ENCODE peak calls at places on chromosomes 16 and 17, in six cellular contexts. Q is PC-3, C is AG04450, T is left ventricle myocardium inferior, P is aorta, A is transverse colon. N is an unnamed sample.

GRCh38 chr16:5905935-5906334 is 808.3 kb upstream of the EEF2KMT start:
- DNase-seq in Q (no peak), C (no peak), T (no peak), P (no peak), A (no peak), N (no peak)

GRCh38 chr16:89049484-89050118 is 44.1 kb upstream of the ACSF3 start:
- DNase-seq in Q (no peak), C (no peak), T (peak; percentile 12), P (peak; percentile 50), A (no peak), N (peak; percentile 34)

GRCh38 chr16:31700530-31701388 is 172.8 kb upstream of the ZNF267 start:
- DNase-seq in Q (no peak), C (no peak), T (peak; percentile 82), P (peak; percentile 89), A (peak; percentile 93), N (peak; percentile 79)

GRCh38 chr16:74898667-74899066 is 86.3 kb downstream of the WDR59 start:
- DNase-seq in Q (no peak), C (no peak), T (no peak), P (no peak), A (no peak), N (no peak)

GRCh38 chr16:89026121-89026612 is 49.2 kb upstream of the CBFA2T3 start:
- DNase-seq in Q (peak; percentile 61), C (no peak), T (no peak), P (no peak), A (no peak), N (no peak)

GRCh38 chr16:21953541-21953902 is 361 bp downstream of the UQCRC2 start:
- DNase-seq in Q (no peak), C (no peak), T (no peak), P (no peak), A (no peak), N (no peak)

GRCh38 chr17:31314788-31315105 is 893 bp upstream of the EVI2B start:
- DNase-seq in Q (no peak), C (no peak), T (no peak), P (no peak), A (no peak), N (no peak)

GRCh38 chr16:80198995-80199299 is 341.8 kb upstream of the DYNLRB2 start:
- DNase-seq in Q (no peak), C (no peak), T (no peak), P (no peak), A (no peak), N (no peak)

GRCh38 chr17:72164340-72164739 is 43.5 kb downstream of the SOX9 start:
- DNase-seq in Q (no peak), C (no peak), T (no peak), P (no peak), A (no peak), N (no peak)

GRCh38 chr17:76791053-76791980 is 53.4 kb downstream of the MFSD11 start:
- DNase-seq in Q (peak; percentile 83), C (no peak), T (no peak), P (peak; percentile 54), A (peak; percentile 63), N (no peak)

GRCh38 chr17:28500712-28501379 is 5.3 kb upstream of the FOXN1 start:
- DNase-seq in Q (no peak), C (no peak), T (no peak), P (no peak), A (no peak), N (no peak)

GRCh38 chr17:41718287-41718645 is 6.1 kb downstream of the GAST start:
- DNase-seq in Q (no peak), C (no peak), T (no peak), P (no peak), A (no peak), N (no peak)

GRCh38 chr17:79627766-79628690 is 17.2 kb upstream of the RBFOX3 start:
- DNase-seq in Q (no peak), C (no peak), T (peak; percentile 3), P (peak; percentile 46), A (no peak), N (peak; percentile 25)

GRCh38 chr16:8644513-8645140 is 23.1 kb downstream of the METTL22 start:
- DNase-seq in Q (no peak), C (no peak), T (peak; percentile 40), P (no peak), A (no peak), N (no peak)

GRCh38 chr16:1979271-1980025 is 1.8 kb downstream of the NOXO1 start:
- DNase-seq in Q (peak; percentile 85), C (no peak), T (no peak), P (no peak), A (peak; percentile 92), N (no peak)

GRCh38 chr17:49512296-49513043 is 17.4 kb downstream of the NGFR start:
- DNase-seq in Q (no peak), C (no peak), T (no peak), P (peak; percentile 67), A (no peak), N (no peak)

GRCh38 chr17:71023631-71024030 is 854.3 kb downstream of the KCNJ2 start:
- DNase-seq in Q (peak; percentile 9), C (no peak), T (no peak), P (no peak), A (no peak), N (no peak)

GRCh38 chr17:36602924-36603384 is 1.6 kb downstream of the MRM1 start:
- DNase-seq in Q (peak; percentile 72), C (peak; percentile 29), T (no peak), P (no peak), A (peak; percentile 68), N (peak; percentile 56)

GRCh38 chr16:25109643-25110042 is 1.9 kb upstream of the LCMT1 start:
- DNase-seq in Q (peak; percentile 91), C (peak; percentile 91), T (no peak), P (peak; percentile 79), A (peak; percentile 81), N (peak; percentile 76)

GRCh38 chr16:81493755-81494433 is 49.3 kb downstream of the CMIP start:
- DNase-seq in Q (peak; percentile 93), C (peak; percentile 37), T (no peak), P (peak; percentile 78), A (peak; percentile 71), N (no peak)

GRCh38 chr17:81031571-81032550 is 3.1 kb upstream of the BAIAP2 start:
- DNase-seq in Q (no peak), C (no peak), T (no peak), P (peak; percentile 77), A (no peak), N (peak; percentile 20)

GRCh38 chr17:27578718-27579085 is 52.3 kb upstream of the LGALS9 start:
- DNase-seq in Q (no peak), C (no peak), T (no peak), P (no peak), A (no peak), N (no peak)

GRCh38 chr17:12402963-12403622 is 262.6 kb upstream of the MYOCD start:
- DNase-seq in Q (peak; percentile 15), C (peak; percentile 84), T (no peak), P (no peak), A (no peak), N (no peak)

GRCh38 chr17:66900126-66901010 is 64.1 kb upstream of the CACNG4 start:
- DNase-seq in Q (peak; percentile 72), C (no peak), T (no peak), P (no peak), A (no peak), N (no peak)

GRCh38 chr17:76700627-76701470 is 9.9 kb downstream of the MXRA7 start:
- DNase-seq in Q (no peak), C (peak; percentile 57), T (peak; percentile 76), P (peak; percentile 88), A (peak; percentile 43), N (peak; percentile 87)

GRCh38 chr16:57271063-57271345 is 13.5 kb downstream of the PLLP start:
- DNase-seq in Q (no peak), C (no peak), T (no peak), P (peak; percentile 42), A (no peak), N (no peak)
- H3K4me3 ChIP-seq in Q (no peak overlapping the region), C (no peak overlapping the region), T (no peak overlapping the region), P (no peak overlapping the region), A (no peak overlapping the region), N (no peak overlapping the region)

DNA sequence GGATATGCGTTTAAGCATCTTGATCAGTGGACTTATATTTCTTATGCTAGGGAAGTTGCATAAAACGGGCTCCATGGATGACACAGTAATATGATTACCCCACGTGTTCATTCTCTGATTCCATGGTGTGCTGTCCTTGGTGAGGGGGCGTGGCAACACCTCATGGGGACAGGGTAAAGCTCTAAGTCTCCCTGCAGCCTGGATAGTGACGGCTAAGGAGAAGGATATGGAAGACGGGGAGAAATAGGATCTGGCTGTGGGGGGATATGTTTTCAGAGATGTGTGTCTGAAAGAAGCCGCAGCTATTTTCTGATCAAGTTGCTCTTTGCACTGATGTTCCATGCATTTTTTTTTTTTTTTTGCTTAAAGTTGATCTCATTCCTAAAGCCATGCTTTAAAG is 84.3 kb downstream of the MARCHF10 start:
- DNase-seq in Q (no peak), C (no peak), T (no peak), P (no peak), A (no peak), N (no peak)
- H3K4me3 ChIP-seq in Q (no peak overlapping the region), C (no peak overlapping the region), T (no peak overlapping the region), P (no peak overlapping the region), A (no peak overlapping the region), N (no peak overlapping the region)

GRCh38 chr17:68439656-68440290 is 17.5 kb downstream of the WIPI1 start:
- DNase-seq in Q (no peak), C (no peak), T (no peak), P (no peak), A (no peak), N (no peak)

GRCh38 chr17:68440526-68440925 is 16.8 kb downstream of the WIPI1 start:
- DNase-seq in Q (no peak), C (no peak), T (no peak), P (no peak), A (no peak), N (no peak)

GRCh38 chr17:68435876-68436842 is 21.1 kb downstream of the WIPI1 start:
- DNase-seq in Q (peak; percentile 89), C (peak; percentile 52), T (peak; percentile 66), P (peak; percentile 85), A (peak; percentile 84), N (peak; percentile 87)

GRCh38 chr17:68435361-68435760 is 21.9 kb downstream of the WIPI1 start:
- DNase-seq in Q (no peak), C (no peak), T (no peak), P (no peak), A (no peak), N (no peak)

GRCh38 chr17:68437979-68438877 is 19.1 kb downstream of the WIPI1 start:
- DNase-seq in Q (no peak), C (no peak), T (peak; percentile 51), P (no peak), A (peak; percentile 68), N (no peak)
- H3K4me3 ChIP-seq in Q (no peak overlapping the region), C (no peak overlapping the region), T (no peak overlapping the region), P (no peak overlapping the region), A (no peak overlapping the region), N (no peak overlapping the region)

GRCh38 chr16:29825145-29826044 is 5.1 kb downstream of the MVP start:
- DNase-seq in Q (peak; percentile 70), C (peak; percentile 80), T (peak; percentile 67), P (no peak), A (peak; percentile 70), N (peak; percentile 77)
- H3K4me3 ChIP-seq in Q (peak overlapping the region; percentile 34), C (peak overlapping the region; percentile 49), T (peak overlapping the region; percentile 21), P (no peak overlapping the region), A (no peak overlapping the region), N (peak overlapping the region; percentile 24)

GRCh38 chr17:44831270-44831770 is 1.2 kb upstream of the GJC1 start:
- DNase-seq in Q (no peak), C (no peak), T (no peak), P (peak; percentile 17), A (no peak), N (no peak)
- H3K4me3 ChIP-seq in Q (no peak overlapping the region), C (no peak overlapping the region), T (peak overlapping the region; percentile 80), P (no peak overlapping the region), A (no peak overlapping the region), N (no peak overlapping the region)